ENCODE peak calls at places on chromosomes 7 and 10, in seven cellular contexts. S, E, B, D, J, F and A are unnamed samples.

GRCh38 chr7:20574784-20575757 is 40.4 kb upstream of the ABCB5 start:
- DNase-seq in J (no peak), E (no peak), F (no peak), D (peak), B (no peak), S (no peak), A (no peak)

GRCh38 chr7:24786306-24786705 is 29.0 kb upstream of the GSDME start:
- DNase-seq in J (no peak), B (no peak), D (no peak), E (no peak), S (no peak), F (no peak), A (no peak)

GRCh38 chr10:329361-330099 is 194.3 kb downstream of the ZMYND11 start:
- DNase-seq in D (no peak), F (peak), J (no peak), E (no peak), B (peak), S (peak), A (peak)

GRCh38 chr10:6781133-6781770 is 201.2 kb upstream of the PRKCQ start:
- DNase-seq in S (no peak), B (no peak), D (no peak), F (no peak), J (peak), E (no peak), A (no peak)

GRCh38 chr7:136923111-136923510 is 54.7 kb downstream of the CHRM2 start:
- DNase-seq in S (no peak), E (no peak), F (no peak), B (no peak), J (no peak), D (no peak), A (peak)

GRCh38 chr10:20372748-20373147 is 524.4 kb downstream of the NEBL start:
- DNase-seq in S (no peak), E (no peak), F (no peak), D (no peak), J (no peak), B (no peak), A (no peak)

GRCh38 chr10:86733260-86733671 is 23.2 kb upstream of the BMPR1A start:
- DNase-seq in J (no peak), S (no peak), B (no peak), F (no peak), E (no peak), D (no peak), A (no peak)

GRCh38 chr7:66095010-66095409 is 19.4 kb downstream of the ASL start:
- DNase-seq in E (no peak), D (no peak), F (no peak), B (no peak), J (no peak), S (no peak), A (no peak)

GRCh38 chr10:43867667-43868361 is 219.1 kb upstream of the ZNF32 start:
- DNase-seq in E (no peak), D (no peak), J (no peak), B (no peak), F (peak), S (no peak), A (no peak)

GRCh38 chr7:106681815-106682495 is 21.0 kb upstream of the CCDC71L start:
- DNase-seq in J (no peak), E (no peak), F (no peak), B (no peak), D (no peak), S (no peak), A (no peak)

GRCh38 chr10:52644678-52645434 is 127.7 kb downstream of the MBL2 start:
- DNase-seq in J (no peak), B (peak), S (peak), E (no peak), D (peak), F (peak), A (peak)

GRCh38 chr7:27462575-27463270 is 200.0 kb downstream of the HIBADH start:
- DNase-seq in E (no peak), F (no peak), S (no peak), B (no peak), J (no peak), D (no peak), A (no peak)

GRCh38 chr10:5618042-5618441 is 48.4 kb downstream of the ASB13 start:
- DNase-seq in J (no peak), F (no peak), E (no peak), S (no peak), B (no peak), D (no peak), A (no peak)

GRCh38 chr10:17021661-17022060 is 108.0 kb downstream of the CUBN start:
- DNase-seq in E (no peak), B (no peak), F (no peak), D (no peak), S (no peak), J (no peak), A (no peak)

GRCh38 chr7:105298439-105298894 is 90.3 kb downstream of the SRPK2 start:
- DNase-seq in S (no peak), F (no peak), D (no peak), E (no peak), J (no peak), B (no peak), A (no peak)

GRCh38 chr10:27661511-27662286 is 83.9 kb downstream of the MKX start:
- DNase-seq in B (no peak), E (no peak), F (no peak), S (no peak), J (no peak), D (no peak), A (no peak)

GRCh38 chr10:22997102-22997501 is 69.2 kb downstream of the ARMC3 start:
- DNase-seq in E (peak), B (peak), D (peak), J (no peak), F (no peak), S (no peak), A (peak)

GRCh38 chr10:118209215-118209614 is 132.9 kb downstream of the FAM204A start:
- DNase-seq in D (no peak), B (no peak), F (peak), E (no peak), J (no peak), S (no peak), A (no peak)

GRCh38 chr10:17644485-17644964 is 574 bp downstream of the STAM start:
- DNase-seq in J (no peak), E (no peak), S (peak), B (no peak), F (no peak), D (peak), A (peak)

GRCh38 chr10:92640110-92640509 is 47.2 kb downstream of the KIF11 start:
- DNase-seq in S (no peak), F (no peak), D (no peak), B (peak), E (no peak), J (no peak), A (no peak)

GRCh38 chr7:80935971-80936370 is 17.1 kb upstream of the SEMA3C start:
- DNase-seq in B (no peak), S (no peak), D (no peak), J (no peak), F (no peak), E (no peak), A (no peak)

GRCh38 chr10:123377883-123378282 is 223.7 kb downstream of the BUB3 start:
- DNase-seq in B (no peak), E (no peak), F (peak), S (no peak), D (no peak), J (no peak), A (peak)

GRCh38 chr7:7772385-7772784 is 54.0 kb upstream of the RPA3 start:
- DNase-seq in F (no peak), B (no peak), S (no peak), D (no peak), J (no peak), E (no peak), A (peak)

GRCh38 chr10:133527779-133528271 is 662 bp downstream of the CYP2E1 start:
- DNase-seq in J (no peak), S (no peak), D (no peak), F (no peak), E (no peak), B (no peak), A (no peak)

GRCh38 chr10:109429956-109430760 is 493.2 kb downstream of the XPNPEP1 start:
- DNase-seq in F (no peak), J (no peak), S (no peak), D (no peak), E (no peak), B (no peak), A (no peak)

GRCh38 chr7:7765422-7765821 is 47.0 kb upstream of the RPA3 start:
- DNase-seq in S (no peak), J (no peak), B (no peak), F (no peak), D (no peak), E (no peak), A (peak)

GRCh38 chr10:72297281-72297967 is 23.7 kb downstream of the DDIT4 start:
- DNase-seq in S (peak), E (no peak), F (no peak), D (no peak), J (peak), B (no peak), A (no peak)

GRCh38 chr10:80671847-80672246 is 134.1 kb downstream of the SH2D4B start:
- DNase-seq in D (no peak), E (no peak), B (no peak), S (no peak), J (no peak), F (no peak), A (no peak)

GRCh38 chr7:826230-826905 is 5.9 kb upstream of the SUN1 start:
- DNase-seq in E (no peak), D (no peak), J (no peak), B (no peak), S (no peak), F (no peak), A (no peak)

GRCh38 chr7:68440870-68441269 is 1157.4 kb upstream of the AUTS2 start:
- DNase-seq in S (no peak), B (no peak), J (no peak), D (peak), E (no peak), F (no peak), A (peak)

GRCh38 chr7:150377116-150377979 is 1.8 kb upstream of the ZNF775 start:
- DNase-seq in S (no peak), B (no peak), J (no peak), D (no peak), F (no peak), E (no peak), A (no peak)

GRCh38 chr7:107506683-107507339 is 37.0 kb downstream of the GPR22 start:
- DNase-seq in J (no peak), B (peak), S (no peak), E (no peak), D (no peak), F (no peak), A (peak)

GRCh38 chr7:34108150-34108549 is 202.8 kb downstream of the BMPER start:
- DNase-seq in J (no peak), D (no peak), F (no peak), S (no peak), B (no peak), E (no peak), A (no peak)

GRCh38 chr7:147879116-147879750 is 711.3 kb upstream of the C7orf33 start:
- DNase-seq in S (no peak), E (no peak), B (no peak), D (no peak), J (no peak), F (no peak), A (no peak)

GRCh38 chr7:23357190-23358093 is 58.3 kb downstream of the MALSU1 start:
- DNase-seq in B (peak), F (peak), J (no peak), S (peak), D (no peak), E (no peak), A (peak)

DNA sequence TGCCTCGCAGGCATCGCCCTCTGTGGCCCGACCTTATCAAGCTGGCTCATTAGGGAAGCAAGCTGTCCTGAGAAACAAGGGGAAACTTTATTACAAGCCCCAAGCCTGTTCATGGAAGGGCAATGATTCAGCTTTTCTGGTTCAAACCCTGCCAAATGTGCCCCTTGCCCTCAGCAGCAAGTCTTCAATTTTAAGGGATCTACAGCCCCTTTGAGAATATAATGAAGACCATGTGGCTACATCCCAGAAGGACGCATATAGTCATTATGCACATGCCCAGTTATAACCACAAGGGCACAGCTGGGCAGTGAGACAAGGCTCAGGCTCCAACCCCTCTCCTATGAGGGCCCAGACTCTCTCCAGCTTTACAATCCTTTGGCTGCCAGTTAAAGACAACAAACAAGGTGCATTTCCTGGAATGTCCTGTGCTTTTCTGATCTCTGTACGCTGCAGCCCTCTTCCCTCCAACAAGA is 56.7 kb downstream of the DDC start:
- DNase-seq in D (peak), B (no peak), S (no peak), E (no peak), F (no peak), J (no peak), A (no peak)
- TF ChIP-seq JUND in D (no peak), B (no peak), S (no peak), E (no peak), F (no peak), J (no peak), A (no peak)

DNA sequence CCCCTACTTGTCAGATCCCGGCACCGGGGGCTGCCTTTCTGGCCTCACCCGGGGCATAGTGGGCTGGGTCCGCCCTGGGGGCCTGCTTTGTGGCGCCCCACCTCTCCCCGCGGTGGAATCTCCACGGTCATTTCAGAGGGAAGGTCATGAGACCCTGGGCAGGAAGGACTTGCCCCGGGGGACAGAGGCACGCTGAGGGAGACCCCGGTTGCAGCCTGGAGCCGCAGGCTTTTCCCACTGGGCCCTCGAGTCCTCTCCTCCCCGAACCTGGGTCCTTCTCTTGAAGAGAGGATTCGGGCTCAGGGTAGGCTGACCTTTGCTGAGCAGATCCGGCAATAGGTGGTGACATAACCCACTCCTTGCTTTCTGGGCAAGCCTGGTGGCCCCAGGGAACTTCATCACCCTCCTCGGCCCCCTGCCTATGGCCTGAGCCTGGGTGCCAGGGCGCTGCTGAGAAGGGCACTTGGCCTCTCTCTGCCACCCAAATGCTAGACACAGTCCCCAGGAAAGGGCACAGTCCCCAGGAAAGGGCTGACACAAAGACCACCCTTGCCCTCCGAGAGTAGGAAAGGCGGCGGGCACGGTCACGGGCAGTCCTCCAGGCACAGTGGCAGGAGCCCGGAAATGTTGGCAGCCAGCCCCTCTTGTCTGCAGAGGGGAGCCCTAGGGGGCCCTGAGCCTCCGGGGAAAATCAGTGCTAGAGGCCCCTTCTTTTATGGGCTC is 36.2 kb downstream of the FKBP6 start:
- DNase-seq in F (no peak), E (no peak), D (peak), S (peak), J (no peak), B (no peak), A (no peak)
- TF ChIP-seq JUND in F (no peak), E (no peak), D (no peak), S (no peak), J (no peak), B (no peak), A (no peak)

DNA sequence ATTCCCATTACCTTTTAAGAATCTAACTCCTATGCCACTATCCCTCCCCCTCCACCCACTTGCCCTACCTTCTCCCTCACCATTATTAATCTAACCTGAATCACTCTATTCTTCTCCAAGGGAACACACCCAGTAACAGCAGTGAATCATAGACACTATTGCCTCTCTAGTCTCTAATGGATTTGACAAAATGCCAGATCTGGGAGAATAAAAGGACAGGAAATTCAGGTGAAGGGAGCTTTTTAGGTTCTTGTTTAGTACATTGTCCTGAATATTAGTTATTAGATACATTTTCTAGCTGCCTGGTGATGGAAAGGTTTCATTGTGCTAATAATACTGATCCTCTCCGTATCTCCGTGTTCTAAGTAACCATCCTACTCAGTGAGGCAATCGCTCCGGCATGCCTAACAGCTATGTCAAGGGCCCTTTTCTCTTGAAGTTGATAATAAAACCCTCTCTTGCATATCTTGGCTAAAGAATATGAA is 4.1 kb upstream of the SFR1 start:
- DNase-seq in E (no peak), S (no peak), B (peak), D (no peak), F (no peak), J (no peak), A (no peak)
- TF ChIP-seq JUND in E (no peak), S (no peak), B (no peak), D (no peak), F (no peak), J (no peak), A (no peak)

GRCh38 chr10:56139405-56139804 is 221.7 kb downstream of the ZWINT start:
- DNase-seq in S (no peak), F (no peak), D (no peak), B (no peak), E (no peak), J (no peak), A (peak)
- TF ChIP-seq JUND in S (no peak), F (no peak), D (no peak), B (no peak), E (no peak), J (no peak), A (no peak)

GRCh38 chr7:4665661-4666060 is 16.4 kb upstream of the FOXK1 start:
- DNase-seq in J (no peak), S (no peak), B (no peak), F (no peak), D (no peak), E (no peak), A (peak)

GRCh38 chr7:4670791-4671190 is 11.3 kb upstream of the FOXK1 start:
- DNase-seq in D (no peak), F (no peak), J (no peak), E (no peak), S (no peak), B (no peak), A (no peak)

GRCh38 chr7:4663239-4663638 is 18.9 kb upstream of the FOXK1 start:
- DNase-seq in D (no peak), F (no peak), J (no peak), B (no peak), E (no peak), S (no peak), A (no peak)

GRCh38 chr7:4668510-4668847 is 13.6 kb upstream of the FOXK1 start:
- DNase-seq in B (no peak), D (no peak), E (no peak), F (no peak), J (no peak), S (no peak), A (no peak)

GRCh38 chr7:4667776-4668509 is 14.2 kb upstream of the FOXK1 start:
- DNase-seq in S (no peak), F (no peak), J (no peak), B (no peak), D (no peak), E (no peak), A (no peak)
- TF ChIP-seq JUND in S (no peak), F (no peak), J (no peak), B (no peak), D (no peak), E (no peak), A (no peak)